ENCODE peak calls at places on chromosomes 3 and 15, in five cellular contexts. Q, G, C, L and X are unnamed samples.

GRCh38 chr3:185316740-185317407 is 46.1 kb upstream of the MAP3K13 start:
- DNase-seq in C (no peak), G (no peak), L (peak; percentile 62), Q (no peak), X (no peak)

GRCh38 chr15:81270781-81271491 is 53.0 kb downstream of the STARD5 start:
- DNase-seq in L (peak; percentile 31), G (no peak), C (no peak), Q (no peak), X (peak; percentile 43)

GRCh38 chr3:155407971-155408370 is 114.5 kb upstream of the STRIT1 start:
- DNase-seq in G (no peak), Q (no peak), C (no peak), L (no peak), X (no peak)

GRCh38 chr3:151816091-151816604 is 2.2 kb downstream of the AADAC start:
- DNase-seq in Q (peak; percentile 59), L (peak; percentile 87), C (no peak), G (peak; percentile 34), X (no peak)

GRCh38 chr3:17412950-17413530 is 329.4 kb downstream of the TBC1D5 start:
- DNase-seq in Q (no peak), C (peak; percentile 83), G (no peak), L (peak; percentile 82), X (peak; percentile 35)

GRCh38 chr3:45277636-45278035 is 51.5 kb upstream of the TMEM158 start:
- DNase-seq in C (no peak), Q (no peak), G (no peak), L (no peak), X (no peak)

GRCh38 chr3:178415384-178415783 is 120.9 kb upstream of the KCNMB2 start:
- DNase-seq in L (no peak), C (no peak), G (no peak), Q (no peak), X (no peak)

GRCh38 chr3:6807967-6808588 is 52.8 kb upstream of the GRM7 start:
- DNase-seq in L (peak; percentile 78), Q (no peak), C (no peak), G (no peak), X (no peak)

GRCh38 chr15:98438907-98439306 is 209.4 kb upstream of the IGF1R start:
- DNase-seq in G (no peak), Q (no peak), L (no peak), C (no peak), X (no peak)

GRCh38 chr3:127525373-127525772 is 65.2 kb downstream of the TPRA1 start:
- DNase-seq in Q (no peak), C (no peak), G (no peak), L (peak; percentile 89), X (no peak)

GRCh38 chr15:63888146-63888545 is 54.4 kb upstream of the HERC1 start:
- DNase-seq in C (no peak), Q (no peak), L (no peak), G (no peak), X (no peak)

GRCh38 chr3:62529230-62529629 is 155.9 kb upstream of the FEZF2 start:
- DNase-seq in Q (peak; percentile 23), L (peak; percentile 31), G (no peak), C (peak; percentile 90), X (no peak)

GRCh38 chr15:75032391-75032790 is 9.0 kb downstream of the PPCDC start:
- DNase-seq in Q (no peak), C (no peak), L (no peak), G (no peak), X (no peak)

GRCh38 chr3:51703776-51704510 is 2.9 kb upstream of the GRM2 start:
- DNase-seq in Q (no peak), L (no peak), G (no peak), C (no peak), X (no peak)

GRCh38 chr15:68379759-68380290 is 52.1 kb downstream of the ITGA11 start:
- DNase-seq in Q (no peak), L (no peak), C (no peak), G (no peak), X (no peak)

DNA sequence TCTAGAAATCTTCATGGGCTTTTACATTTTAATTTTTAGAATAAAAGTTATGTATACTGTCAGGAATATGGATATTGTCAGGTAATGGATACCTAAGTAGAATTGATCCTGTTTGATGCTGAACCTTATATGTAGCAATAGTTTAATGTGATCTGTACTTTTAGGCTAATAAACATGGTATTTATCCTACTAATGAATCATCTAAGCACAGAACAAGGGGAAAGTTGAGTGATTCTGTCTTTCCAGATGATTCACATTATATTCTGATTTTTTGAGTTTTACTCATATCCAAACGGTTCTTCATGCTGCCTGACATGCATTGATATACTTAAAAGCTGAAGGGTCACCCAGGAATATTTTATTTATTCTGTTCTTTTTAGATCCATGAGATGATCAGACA is 34.5 kb downstream of the FANCI start:
- DNase-seq in Q (no peak), L (peak; percentile 42), G (no peak), C (no peak), X (no peak)
- H3K36me3 ChIP-seq in Q (no peaks in the 10 kb centered on the region), L (peaks cover 53% of the 10 kb centered on the region), G (no peaks in the 10 kb centered on the region), C (peaks cover 4% of the 10 kb centered on the region), X (peaks cover 73% of the 10 kb centered on the region)

DNA sequence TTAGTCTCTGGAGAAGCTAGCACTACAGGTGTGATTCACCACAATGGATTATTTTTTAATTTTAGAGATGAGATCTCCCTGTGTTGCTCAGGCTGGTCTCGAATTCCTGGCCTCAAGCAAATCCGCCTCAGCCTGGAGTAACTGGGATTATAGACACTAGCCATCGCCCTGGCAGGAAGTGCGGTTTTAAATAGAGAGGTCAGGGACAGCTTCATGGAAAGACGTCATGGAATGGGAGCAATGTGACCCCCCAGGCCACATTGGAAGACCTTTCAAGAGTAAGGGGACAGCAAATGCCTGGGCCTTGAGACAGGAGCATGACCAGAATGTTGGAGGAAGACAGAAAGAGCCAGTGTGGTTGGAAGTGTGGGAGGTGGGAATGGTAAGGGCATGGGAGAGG is 2.2 kb upstream of the ISG20 start:
- DNase-seq in C (no peak), G (no peak), L (no peak), Q (no peak), X (peak; percentile 55)
- H3K9me3 ChIP-seq in C (no peaks in the 10 kb centered on the region), G (no peaks in the 10 kb centered on the region), L (no peaks in the 10 kb centered on the region), Q (no peaks in the 10 kb centered on the region), X (no peaks in the 10 kb centered on the region)

DNA sequence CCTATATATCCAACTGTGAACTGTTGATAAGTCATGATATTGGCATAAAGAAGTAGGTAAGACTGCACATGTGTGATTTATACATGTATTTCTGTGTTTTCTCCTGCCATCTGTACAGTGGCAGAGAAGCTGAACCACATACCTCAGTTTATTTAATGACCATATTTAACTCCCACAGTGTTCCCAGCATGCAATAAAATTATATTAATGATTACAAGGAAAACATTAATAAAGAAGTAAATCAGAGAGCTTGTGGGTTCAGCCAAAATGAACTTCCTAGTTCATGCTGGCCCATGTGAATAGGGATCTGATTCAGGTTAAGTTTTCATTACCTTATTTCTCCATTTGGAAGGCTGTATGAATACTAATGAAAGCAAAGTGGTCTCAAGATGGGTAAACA is 439.2 kb downstream of the CNTN6 start:
- DNase-seq in G (no peak), L (no peak), Q (no peak), C (no peak), X (no peak)
- H3K36me3 ChIP-seq in G (no peaks in the 10 kb centered on the region), L (no peaks in the 10 kb centered on the region), Q (no peaks in the 10 kb centered on the region), C (no peaks in the 10 kb centered on the region), X (no peaks in the 10 kb centered on the region)

GRCh38 chr3:31653464-31653863 is 120.7 kb downstream of the STT3B start:
- DNase-seq in G (no peak), C (no peak), L (no peak), Q (no peak), X (no peak)
- H3K9me3 ChIP-seq in G (no peaks in the 10 kb centered on the region), C (no peaks in the 10 kb centered on the region), L (peaks cover 31% of the 10 kb centered on the region), Q (peaks cover 75% of the 10 kb centered on the region), X (peaks cover 10% of the 10 kb centered on the region)

GRCh38 chr3:133578548-133579191 is 5.2 kb downstream of the CDV3 start:
- DNase-seq in C (peak; percentile 44), G (no peak), L (peak; percentile 63), Q (no peak), X (peak; percentile 18)
- H3K36me3 ChIP-seq in C (peaks cover 37% of the 10 kb centered on the region), G (no peaks in the 10 kb centered on the region), L (peaks cover 60% of the 10 kb centered on the region), Q (peaks cover 36% of the 10 kb centered on the region), X (peaks cover 73% of the 10 kb centered on the region)

GRCh38 chr3:138539352-138539751 is 54.7 kb downstream of the CEP70 start:
- DNase-seq in L (no peak), G (no peak), Q (no peak), C (no peak), X (no peak)
- H3K9me3 ChIP-seq in L (no peaks in the 10 kb centered on the region), G (no peaks in the 10 kb centered on the region), Q (peaks cover 39% of the 10 kb centered on the region), C (no peaks in the 10 kb centered on the region), X (peaks cover 8% of the 10 kb centered on the region)